ENCODE peak calls at places on chromosomes 6 and 20, in six cellular contexts. Z is activated CD8-positive, alpha-beta T cell treated with anti-CD3 and anti-CD28 coated beads for 36 hours; J is right lobe of liver; W is fibroblast of the aortic adventitia; Y is RWPE1; L is AG10803. G is an unnamed sample.

GRCh38 chr20:57857969-57858368 is 148.2 kb upstream of the PMEPA1 start:
- DNase-seq in Z (no peak), J (no peak), W (no peak), Y (no peak), L (no peak), G (no peak)

GRCh38 chr6:159682265-159682664 is 10.8 kb downstream of the SOD2 start:
- DNase-seq in Z (no peak), J (no peak), W (no peak), Y (no peak), L (no peak), G (no peak)

GRCh38 chr6:155188707-155189496 is 74.9 kb upstream of the CLDN20 start:
- DNase-seq in Z (no peak), J (no peak), W (peak; percentile 93), Y (peak; percentile 62), L (peak; percentile 99), G (no peak)

GRCh38 chr6:162478191-162478642 is 249.3 kb downstream of the PRKN start:
- DNase-seq in Z (no peak), J (no peak), W (no peak), Y (no peak), L (no peak), G (no peak)

GRCh38 chr20:51313275-51313898 is 229.1 kb downstream of the NFATC2 start:
- DNase-seq in Z (no peak), J (no peak), W (peak; percentile 12), Y (no peak), L (no peak), G (peak; percentile 30)

GRCh38 chr20:62587757-62588402 is 54.4 kb upstream of the SLCO4A1 start:
- DNase-seq in Z (peak; percentile 36), J (no peak), W (peak; percentile 30), Y (peak; percentile 56), L (peak; percentile 6), G (no peak)

GRCh38 chr20:11270566-11270965 is 596.8 kb upstream of the JAG1 start:
- DNase-seq in Z (no peak), J (no peak), W (no peak), Y (no peak), L (no peak), G (no peak)

GRCh38 chr6:44301106-44301505 is 12.0 kb downstream of the AARS2 start:
- DNase-seq in Z (no peak), J (no peak), W (no peak), Y (no peak), L (no peak), G (no peak)

GRCh38 chr6:170057961-170058877 is 232.7 kb downstream of the DLL1 start:
- DNase-seq in Z (no peak), J (peak; percentile 16), W (no peak), Y (no peak), L (no peak), G (no peak)

GRCh38 chr6:152150196-152150595 is 342.7 kb downstream of the ESR1 start:
- DNase-seq in Z (no peak), J (no peak), W (peak; percentile 20), Y (no peak), L (no peak), G (no peak)

GRCh38 chr20:7147220-7147601 is 379.7 kb downstream of the BMP2 start:
- DNase-seq in Z (no peak), J (peak; percentile 46), W (no peak), Y (no peak), L (no peak), G (no peak)

GRCh38 chr20:61499859-61500258 is 247.8 kb downstream of the CDH4 start:
- DNase-seq in Z (no peak), J (no peak), W (no peak), Y (peak; percentile 57), L (peak; percentile 33), G (no peak)

GRCh38 chr6:143336446-143337152 is 113.9 kb downstream of the ADAT2 start:
- DNase-seq in Z (no peak), J (no peak), W (peak; percentile 63), Y (peak; percentile 15), L (peak; percentile 50), G (no peak)

GRCh38 chr20:46894971-46895905 is 595 bp downstream of the EYA2 start:
- DNase-seq in Z (no peak), J (no peak), W (peak; percentile 20), Y (no peak), L (peak; percentile 22), G (peak; percentile 14)

GRCh38 chr6:79463721-79464120 is 73.5 kb downstream of the LCA5 start:
- DNase-seq in Z (no peak), J (no peak), W (no peak), Y (peak; percentile 69), L (no peak), G (peak; percentile 64)

GRCh38 chr6:35435075-35435837 is 16.9 kb upstream of the FANCE start:
- DNase-seq in Z (no peak), J (no peak), W (no peak), Y (no peak), L (no peak), G (no peak)

GRCh38 chr6:127737009-127737486 is 160.1 kb downstream of the C6orf58 start:
- DNase-seq in Z (peak; percentile 50), J (no peak), W (peak; percentile 79), Y (peak; percentile 57), L (peak; percentile 75), G (peak; percentile 50)

GRCh38 chr6:41055149-41055548 is 2.1 kb downstream of the APOBEC2 start:
- DNase-seq in Z (no peak), J (no peak), W (no peak), Y (no peak), L (no peak), G (no peak)

GRCh38 chr20:52494244-52494643 is 302.7 kb upstream of the ZFP64 start:
- DNase-seq in Z (peak; percentile 69), J (no peak), W (peak; percentile 48), Y (peak; percentile 84), L (peak; percentile 96), G (no peak)

GRCh38 chr20:8934362-8934761 is 134.5 kb upstream of the PLCB4 start:
- DNase-seq in Z (no peak), J (no peak), W (no peak), Y (no peak), L (no peak), G (no peak)

GRCh38 chr20:8935878-8936277 is 133.0 kb upstream of the PLCB4 start:
- DNase-seq in Z (no peak), J (no peak), W (no peak), Y (no peak), L (no peak), G (no peak)

GRCh38 chr20:8930691-8931090 is 138.2 kb upstream of the PLCB4 start:
- DNase-seq in Z (no peak), J (no peak), W (no peak), Y (no peak), L (peak; percentile 45), G (no peak)

GRCh38 chr20:8932192-8933150 is 136.4 kb upstream of the PLCB4 start:
- DNase-seq in Z (no peak), J (no peak), W (no peak), Y (peak; percentile 30), L (peak; percentile 91), G (no peak)

GRCh38 chr20:8933391-8933807 is 135.5 kb upstream of the PLCB4 start:
- DNase-seq in Z (no peak), J (no peak), W (peak; percentile 11), Y (no peak), L (peak; percentile 59), G (no peak)
- TF ChIP-seq CTCF in Z (no peak), J (no peak), W (no peak), Y (no peak), L (no peak), G (no peak)

DNA sequence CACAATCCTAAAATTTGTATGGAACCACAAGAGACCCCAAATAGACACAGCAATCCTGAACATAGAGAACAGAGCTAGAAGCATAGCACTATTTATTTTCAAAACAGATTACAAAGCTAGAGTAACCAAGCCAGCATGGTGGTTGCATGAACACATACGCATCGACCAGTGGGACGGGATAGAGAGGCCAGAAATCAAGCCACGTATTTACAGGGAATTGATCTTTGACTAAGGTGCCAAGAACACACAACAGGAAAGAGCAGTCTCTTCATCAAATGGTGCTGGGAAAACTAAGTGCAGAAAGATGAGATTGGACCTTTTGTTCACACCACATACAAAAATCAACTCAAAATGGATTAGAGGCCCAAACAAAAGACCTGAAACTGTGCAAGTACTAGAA is 21.1 kb downstream of the TTLL2 start:
- DNase-seq in Z (no peak), J (no peak), W (no peak), Y (no peak), L (no peak), G (no peak)
- TF ChIP-seq CTCF in Z (no peak), J (no peak), W (no peak), Y (no peak), L (no peak), G (no peak)

DNA sequence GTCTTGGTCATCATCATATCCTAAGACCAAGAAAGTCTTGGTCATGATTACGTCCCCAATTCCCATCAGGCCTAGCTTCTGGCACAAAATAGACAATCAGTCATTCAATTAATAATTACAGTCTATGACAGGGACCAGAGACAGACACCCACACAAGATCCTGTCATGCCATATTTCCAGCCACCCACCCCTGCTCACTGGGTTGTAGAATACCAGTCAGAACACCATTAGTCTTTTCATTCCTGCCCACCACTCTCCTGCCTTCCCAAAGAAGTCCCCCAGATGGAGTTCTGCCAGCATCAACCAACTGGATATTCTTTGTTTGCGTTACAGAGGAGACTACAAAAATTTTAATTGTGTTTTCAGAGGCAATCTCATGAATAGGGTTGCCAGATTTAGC is 81.0 kb downstream of the BCAS1 start:
- DNase-seq in Z (no peak), J (no peak), W (no peak), Y (no peak), L (no peak), G (no peak)
- TF ChIP-seq CTCF in Z (no peak), J (no peak), W (no peak), Y (no peak), L (no peak), G (no peak)

GRCh38 chr20:21528870-21529269 is 15.0 kb upstream of the NKX2-2 start:
- DNase-seq in Z (no peak), J (no peak), W (no peak), Y (no peak), L (no peak), G (no peak)

GRCh38 chr20:21526776-21527175 is 12.9 kb upstream of the NKX2-2 start:
- DNase-seq in Z (no peak), J (no peak), W (no peak), Y (no peak), L (no peak), G (no peak)

GRCh38 chr20:21534453-21534852 is 20.6 kb upstream of the NKX2-2 start:
- DNase-seq in Z (no peak), J (no peak), W (no peak), Y (no peak), L (no peak), G (no peak)

GRCh38 chr20:21527908-21528307 is 14.0 kb upstream of the NKX2-2 start:
- DNase-seq in Z (no peak), J (no peak), W (no peak), Y (no peak), L (no peak), G (no peak)

DNA sequence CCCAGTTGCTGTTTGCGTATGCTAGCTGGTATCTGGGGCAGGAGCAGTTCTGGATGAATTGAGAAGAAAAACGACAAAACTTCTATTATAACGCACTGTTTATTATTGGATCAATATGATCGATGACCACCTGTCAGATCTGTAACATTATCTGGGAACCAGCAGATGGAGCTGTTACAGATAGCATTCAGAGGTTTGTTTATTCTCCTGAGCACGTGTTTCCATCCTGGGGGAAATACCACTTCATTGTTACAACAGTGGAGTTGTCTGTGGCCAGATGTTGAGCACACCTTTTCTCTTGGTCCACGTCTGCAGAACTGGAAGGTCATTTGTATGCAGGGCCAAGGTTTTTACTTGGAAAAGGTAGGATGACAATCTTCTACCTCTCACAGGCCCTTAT is 16.0 kb upstream of the NKX2-2 start:
- DNase-seq in Z (no peak), J (no peak), W (no peak), Y (no peak), L (no peak), G (no peak)
- TF ChIP-seq CTCF in Z (peak; percentile 42), J (peak; percentile 73), W (peak; percentile 5), Y (no peak), L (peak; percentile 31), G (no peak)

GRCh38 chr20:63895202-63895885 is 418 bp downstream of the DNAJC5 start:
- DNase-seq in Z (no peak), J (no peak), W (no peak), Y (no peak), L (no peak), G (no peak)
- TF ChIP-seq CTCF in Z (no peak), J (peak; percentile 6), W (no peak), Y (no peak), L (no peak), G (no peak)

G was measured in Calu3.